ENCODE peak calls at places on chromosomes 2 and 18, in six cellular contexts. B is A172, Q is T-helper 2 cell, J is GM12891, M is midbrain, G is fibroblast of the aortic adventitia. Y is an unnamed sample.

GRCh38 chr2:27773959-27774358 is 2.4 kb downstream of the MRPL33 start:
- DNase-seq in B (no peak), M (no peak), G (no peak), Q (no peak), J (no peak), Y (no peak)

GRCh38 chr18:45456076-45457066 is 158.9 kb upstream of the SLC14A2 start:
- DNase-seq in J (no peak), M (no peak), B (no peak), Q (no peak), G (no peak), Y (peak)

GRCh38 chr2:69177785-69178636 is 165.0 kb downstream of the ANTXR1 start:
- DNase-seq in M (peak), B (peak), J (no peak), Q (peak), G (peak), Y (peak)

GRCh38 chr2:173226899-173227692 is 127.6 kb upstream of the CDCA7 start:
- DNase-seq in M (no peak), B (no peak), J (no peak), G (no peak), Q (peak), Y (no peak)

GRCh38 chr2:73897934-73898333 is 5.1 kb downstream of the ACTG2 start:
- DNase-seq in M (no peak), J (no peak), G (no peak), Q (no peak), B (no peak), Y (no peak)

GRCh38 chr18:49591271-49591670 is 29.4 kb downstream of the LIPG start:
- DNase-seq in B (no peak), M (no peak), J (no peak), Q (no peak), G (no peak), Y (no peak)

GRCh38 chr2:69618362-69618761 is 25.2 kb downstream of the AAK1 start:
- DNase-seq in G (peak), M (no peak), B (no peak), J (no peak), Q (no peak), Y (no peak)

GRCh38 chr2:170375192-170375591 is 197.2 kb downstream of the MYO3B start:
- DNase-seq in M (no peak), Q (peak), J (no peak), G (no peak), B (no peak), Y (no peak)

GRCh38 chr2:85400023-85400422 is 10.1 kb downstream of the CAPG start:
- DNase-seq in J (no peak), G (no peak), M (no peak), B (no peak), Q (no peak), Y (no peak)

GRCh38 chr2:159615187-159615935 is 987 bp downstream of the BAZ2B start:
- DNase-seq in B (peak), Q (peak), G (peak), J (peak), M (peak), Y (peak)

GRCh38 chr2:9774266-9774665 is 69.0 kb upstream of the TAF1B start:
- DNase-seq in J (no peak), M (no peak), G (no peak), B (no peak), Q (no peak), Y (peak)

GRCh38 chr2:238418196-238418998 is 8.3 kb upstream of the ASB1 start:
- DNase-seq in G (no peak), B (no peak), Q (no peak), J (no peak), M (no peak), Y (no peak)

GRCh38 chr18:24985616-24986015 is 366.4 kb downstream of the ZNF521 start:
- DNase-seq in M (no peak), Q (no peak), B (no peak), J (no peak), G (no peak), Y (no peak)

GRCh38 chr2:96073170-96073775 is 38.6 kb upstream of the GPAT2 start:
- DNase-seq in M (no peak), Q (no peak), J (no peak), B (no peak), G (no peak), Y (no peak)

GRCh38 chr2:68663371-68664156 is 20.2 kb downstream of the PROKR1 start:
- DNase-seq in B (no peak), G (no peak), J (no peak), M (no peak), Q (no peak), Y (no peak)

Y was measured in RPMI7951.